ENCODE peak calls at places on chromosomes 3 and 15, in six cellular contexts. J, L, E, C, P and N are unnamed samples.

GRCh38 chr15:82845686-82846085 is 36.3 kb downstream of the WHAMM start:
- DNase-seq in P (no peak), J (no peak), C (no peak), L (no peak), E (no peak), N (no peak)

GRCh38 chr15:70241561-70242320 is 144.0 kb upstream of the TLE3 start:
- DNase-seq in P (no peak), E (no peak), L (no peak), C (no peak), J (no peak), N (no peak)

GRCh38 chr3:112114558-112115160 is 18.4 kb downstream of the GCSAM start:
- DNase-seq in J (no peak), L (no peak), E (no peak), C (no peak), P (no peak), N (no peak)

GRCh38 chr15:70100495-70101331 is 3.0 kb upstream of the TLE3 start:
- DNase-seq in J (peak; percentile 65), C (peak; percentile 39), P (no peak), L (peak; percentile 59), E (peak; percentile 60), N (peak; percentile 83)

GRCh38 chr3:30142946-30143345 is 463.5 kb upstream of the TGFBR2 start:
- DNase-seq in C (no peak), L (no peak), P (no peak), E (no peak), J (no peak), N (no peak)

GRCh38 chr3:50427255-50427654 is 67.9 kb upstream of the TMEM115 start:
- DNase-seq in P (no peak), C (no peak), L (no peak), E (no peak), J (no peak), N (no peak)

GRCh38 chr3:50676031-50676705 is 1.4 kb downstream of the DOCK3 start:
- DNase-seq in J (no peak), L (no peak), C (no peak), P (no peak), E (no peak), N (no peak)

GRCh38 chr3:138945646-138946553 is 1.0 kb downstream of the FOXL2 start:
- DNase-seq in L (no peak), P (peak; percentile 74), E (no peak), C (peak; percentile 23), J (no peak), N (peak; percentile 23)

GRCh38 chr3:197793246-197793645 is 2.2 kb downstream of the LRCH3 start:
- DNase-seq in L (no peak), J (peak; percentile 54), P (peak; percentile 73), C (peak; percentile 63), E (no peak), N (peak; percentile 54)

GRCh38 chr3:69665026-69665739 is 74.1 kb upstream of the MITF start:
- DNase-seq in P (peak; percentile 73), L (no peak), J (peak; percentile 6), E (no peak), C (no peak), N (no peak)

GRCh38 chr3:73432021-73432722 is 192.6 kb downstream of the PDZRN3 start:
- DNase-seq in C (peak; percentile 54), E (peak; percentile 38), P (peak; percentile 28), J (peak; percentile 55), L (peak; percentile 10), N (peak; percentile 70)

GRCh38 chr3:44982817-44983216 is 6.8 kb downstream of the EXOSC7 start:
- DNase-seq in C (no peak), L (no peak), E (no peak), P (no peak), J (no peak), N (no peak)

GRCh38 chr3:192929146-192929545 is 11.5 kb upstream of the MB21D2 start:
- DNase-seq in E (no peak), P (peak; percentile 33), J (peak; percentile 59), C (peak; percentile 62), L (no peak), N (peak; percentile 65)

GRCh38 chr3:189529468-189529867 is 101.7 kb upstream of the TP63 start:
- DNase-seq in J (no peak), P (no peak), E (no peak), L (no peak), C (no peak), N (no peak)

GRCh38 chr3:138747229-138747628 is 87.5 kb downstream of the PIK3CB start:
- DNase-seq in C (no peak), P (no peak), L (no peak), J (no peak), E (no peak), N (peak; percentile 37)

GRCh38 chr3:179304605-179305004 is 18.2 kb upstream of the ZNF639 start:
- DNase-seq in C (no peak), P (peak; percentile 9), L (no peak), J (no peak), E (no peak), N (no peak)

GRCh38 chr3:141553055-141553454 is 66.2 kb downstream of the RASA2 start:
- DNase-seq in C (no peak), E (no peak), P (no peak), J (no peak), L (peak; percentile 18), N (no peak)

GRCh38 chr3:140013220-140013619 is 78.2 kb downstream of the CLSTN2 start:
- DNase-seq in J (no peak), C (no peak), L (no peak), E (no peak), P (no peak), N (no peak)

GRCh38 chr3:194386610-194387009 is 12.5 kb downstream of the GP5 start:
- DNase-seq in J (no peak), P (no peak), E (no peak), L (no peak), C (no peak), N (no peak)

GRCh38 chr15:41926184-41927056 is 32.6 kb upstream of the SPTBN5 start:
- DNase-seq in C (no peak), L (no peak), J (peak; percentile 67), E (no peak), P (no peak), N (peak; percentile 37)

GRCh38 chr3:181710581-181711255 is 1.0 kb upstream of the SOX2 start:
- DNase-seq in L (no peak), E (peak; percentile 92), P (no peak), J (no peak), C (no peak), N (peak; percentile 67)

GRCh38 chr3:175606650-175607318 is 747.6 kb downstream of the NAALADL2 start:
- DNase-seq in P (peak; percentile 30), J (peak; percentile 60), E (no peak), C (peak; percentile 20), L (no peak), N (peak; percentile 3)

GRCh38 chr3:14360123-14360881 is 42.1 kb upstream of the SLC6A6 start:
- DNase-seq in C (peak; percentile 62), P (no peak), J (no peak), L (no peak), E (no peak), N (peak; percentile 67)

GRCh38 chr3:16090013-16090412 is 84.5 kb upstream of the GALNT15 start:
- DNase-seq in P (peak; percentile 80), E (no peak), C (peak; percentile 99), J (peak; percentile 98), L (no peak), N (peak; percentile 100)

DNA sequence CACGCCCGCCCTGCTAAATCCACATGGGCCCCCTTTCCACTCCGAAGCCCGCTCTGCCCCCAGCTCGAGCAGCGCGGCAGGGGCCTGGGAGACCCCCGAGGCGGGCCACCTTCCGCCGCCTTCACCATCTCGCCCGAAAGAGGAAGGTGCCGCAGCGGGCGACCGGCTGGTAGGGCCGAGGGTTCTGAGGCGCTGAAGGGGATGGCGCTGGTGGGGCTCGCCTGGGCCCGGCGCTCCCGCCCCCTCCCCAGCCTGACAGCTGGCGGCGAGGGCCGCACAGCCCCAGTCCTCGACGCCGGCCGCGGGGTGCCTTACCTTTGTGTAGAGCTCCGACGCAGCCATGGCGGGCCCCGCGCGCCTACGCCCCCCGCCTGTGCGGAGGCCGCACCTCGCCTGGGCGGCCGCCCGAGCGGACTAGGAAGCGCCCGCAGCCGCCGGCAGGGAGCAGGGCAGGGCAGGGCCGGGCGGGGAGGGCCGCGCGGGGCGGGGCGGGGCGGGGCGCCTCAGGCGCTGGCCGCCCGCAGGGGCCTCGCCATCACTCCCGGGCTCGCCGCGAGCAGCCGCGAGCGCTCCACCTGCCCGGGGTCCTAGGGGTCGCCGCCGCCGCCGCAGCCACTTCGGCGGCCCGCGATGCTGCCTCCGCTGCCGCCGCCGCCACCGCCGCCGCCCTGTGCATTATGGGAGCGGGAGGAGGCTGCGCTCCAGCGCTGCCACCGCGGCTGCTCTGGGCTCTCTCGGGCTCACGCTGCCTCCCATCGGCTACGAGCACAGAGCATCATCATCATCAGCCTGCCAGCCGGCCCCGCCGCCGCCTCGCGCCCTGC is at the start of gene MYO5A:
- DNase-seq in L (peak; percentile 78), C (peak; percentile 71), P (peak; percentile 76), J (peak; percentile 63), E (peak; percentile 74), N (peak; percentile 69)
- H3K9ac ChIP-seq in L (peak within 1 kb of the TSS; percentile 68), C (peak within 1 kb of the TSS; percentile 69), P (peak within 1 kb of the TSS; percentile 65), J (peak within 1 kb of the TSS; percentile 90), E (peak within 1 kb of the TSS; percentile 75), N (peak within 1 kb of the TSS; percentile 74)

GRCh38 chr15:43821505-43821904 is 3.0 kb downstream of the MFAP1 start:
- DNase-seq in C (peak; percentile 80), J (no peak), P (no peak), E (no peak), L (no peak), N (no peak)

GRCh38 chr15:43824302-43825246 is at the start of gene MFAP1:
- DNase-seq in C (peak; percentile 99), E (peak; percentile 72), P (peak; percentile 97), J (peak; percentile 97), L (peak; percentile 94), N (peak; percentile 98)

GRCh38 chr15:43828061-43828657 is 1.4 kb downstream of the WDR76 start:
- DNase-seq in E (no peak), L (peak; percentile 35), J (peak; percentile 18), C (peak; percentile 19), P (no peak), N (peak; percentile 15)

GRCh38 chr15:43826029-43826507 is 734 bp upstream of the WDR76 start:
- DNase-seq in C (no peak), P (no peak), L (no peak), E (no peak), J (no peak), N (no peak)
- H2AFZ ChIP-seq in C (no peak overlapping the region), P (peak overlapping the region; percentile 99), L (peak overlapping the region; percentile 89), E (peak overlapping the region; percentile 97), J (peak overlapping the region; percentile 96), N (no peak overlapping the region)

GRCh38 chr3:66986406-66986805 is 11.7 kb upstream of the KBTBD8 start:
- DNase-seq in E (no peak), P (no peak), C (no peak), J (no peak), L (no peak), N (no peak)

GRCh38 chr3:66991478-66991877 is 6.6 kb upstream of the KBTBD8 start:
- DNase-seq in L (no peak), P (peak; percentile 52), E (no peak), J (peak; percentile 31), C (peak; percentile 96), N (peak; percentile 74)

GRCh38 chr3:66989860-66990696 is 8.0 kb upstream of the KBTBD8 start:
- DNase-seq in P (no peak), J (peak; percentile 1), C (no peak), L (no peak), E (no peak), N (peak; percentile 3)

GRCh38 chr3:66985336-66985920 is 12.7 kb upstream of the KBTBD8 start:
- DNase-seq in E (no peak), C (no peak), L (no peak), J (no peak), P (no peak), N (no peak)

GRCh38 chr3:66989241-66989640 is 8.9 kb upstream of the KBTBD8 start:
- DNase-seq in L (no peak), E (peak; percentile 49), J (no peak), P (no peak), C (no peak), N (no peak)
- H3K9ac ChIP-seq in L (no peak overlapping the region), E (no peak overlapping the region), J (no peak overlapping the region), P (no peak overlapping the region), C (no peak overlapping the region), N (no peak overlapping the region)

GRCh38 chr3:99625237-99625622 is 13.2 kb upstream of the COL8A1 start:
- DNase-seq in E (no peak), P (no peak), L (no peak), J (no peak), C (no peak), N (no peak)
- H2AFZ ChIP-seq in E (no peak overlapping the region), P (no peak overlapping the region), L (no peak overlapping the region), J (no peak overlapping the region), C (peak overlapping the region; percentile 5), N (no peak overlapping the region)